ENCODE peak calls at places on chromosomes 11 and 22, in five cellular contexts. E is NCI-H748 treated with DMSO at 0.1 percent for 48 hours; R is activated CD8-positive, alpha-beta memory T cell treated with anti-CD3 and anti-CD28 coated beads for 4 hours; V is substantia nigra; G is amniotic stem cell. W is an unnamed sample.

GRCh38 chr11:17719940-17720795 is 797 bp downstream of the MYOD1 start:
- DNase-seq in E (no peak), V (no peak), G (no peak), R (no peak), W (no peak)

GRCh38 chr22:49848690-49849160 is 4.9 kb upstream of the ZBED4 start:
- DNase-seq in E (no peak), G (no peak), V (no peak), R (no peak), W (no peak)

GRCh38 chr11:34653851-34654490 is 33.1 kb downstream of the EHF start:
- DNase-seq in E (no peak), G (peak), R (no peak), V (no peak), W (no peak)

GRCh38 chr11:132448334-132448995 is 1078.0 kb downstream of the NTM start:
- DNase-seq in R (no peak), V (no peak), G (no peak), E (no peak), W (no peak)

GRCh38 chr11:67055812-67056211 is 835 bp upstream of the RHOD start:
- DNase-seq in G (no peak), R (no peak), V (no peak), E (no peak), W (no peak)

GRCh38 chr11:125892071-125892470 is 4.6 kb downstream of the HYLS1 start:
- DNase-seq in V (no peak), G (no peak), E (no peak), R (no peak), W (no peak)

GRCh38 chr22:28006271-28006670 is 87.2 kb upstream of the PITPNB start:
- DNase-seq in E (no peak), V (no peak), G (no peak), R (no peak), W (no peak)

GRCh38 chr11:47379317-47379716 is 970 bp upstream of the SPI1 start:
- DNase-seq in G (no peak), V (no peak), E (no peak), R (no peak), W (no peak)

GRCh38 chr11:10294289-10294953 is 402 bp upstream of the SBF2 start:
- DNase-seq in R (no peak), E (no peak), G (no peak), V (no peak), W (no peak)

GRCh38 chr22:37904572-37905533 is 1.2 kb upstream of the MICALL1 start:
- DNase-seq in E (no peak), G (peak), R (no peak), V (no peak), W (no peak)

GRCh38 chr11:125365196-125365931 is 130.7 kb downstream of the FEZ1 start:
- DNase-seq in R (no peak), V (no peak), G (no peak), E (no peak), W (no peak)

GRCh38 chr11:63553759-63554158 is 9.4 kb downstream of the PLAAT2 start:
- DNase-seq in R (no peak), E (no peak), V (no peak), G (no peak), W (no peak)

W was measured in stimulated activated CD8-positive, alpha-beta memory T cell treated with anti-CD3 and anti-CD28 coated beads, Interleukin-7, amount 100 ng/mL, for 1 hour.